ENCODE peak calls at places on chromosomes 2 and 18, in ten cellular contexts. V, W, E, H, M, F, U, I, A and D are unnamed samples.

GRCh38 chr2:238142382-238143205 is 4.1 kb downstream of the KLHL30 start:
- DNase-seq in V (no peak), E (no peak), I (no peak), A (no peak), H (peak; percentile 78), M (no peak), W (no peak), F (no peak), U (no peak), D (peak; percentile 25)

GRCh38 chr2:69192176-69192945 is 179.4 kb downstream of the ANTXR1 start:
- DNase-seq in A (peak; percentile 44), U (no peak), E (no peak), I (peak; percentile 43), M (no peak), H (no peak), W (no peak), V (no peak), F (no peak), D (no peak)

GRCh38 chr2:160254363-160254762 is 54.3 kb upstream of the ITGB6 start:
- DNase-seq in U (peak; percentile 91), I (no peak), V (no peak), M (no peak), F (no peak), E (no peak), W (no peak), A (no peak), H (no peak), D (no peak)

GRCh38 chr18:57427429-57428181 is 7.6 kb upstream of the ONECUT2 start:
- DNase-seq in E (no peak), F (no peak), U (no peak), M (no peak), I (no peak), W (no peak), V (no peak), H (no peak), A (no peak), D (no peak)

GRCh38 chr18:47286776-47287410 is 35.4 kb upstream of the SKOR2 start:
- DNase-seq in F (no peak), A (no peak), M (no peak), H (no peak), I (no peak), V (no peak), W (no peak), E (no peak), U (no peak), D (no peak)

GRCh38 chr2:27627963-27628766 is 647 bp downstream of the CCDC121 start:
- DNase-seq in I (peak; percentile 77), E (peak; percentile 98), F (no peak), M (no peak), H (peak; percentile 96), V (peak; percentile 61), A (peak; percentile 86), U (peak; percentile 95), W (peak; percentile 75), D (peak; percentile 88)

GRCh38 chr2:215269397-215270117 is 42.3 kb upstream of the ATIC start:
- DNase-seq in U (peak; percentile 87), V (peak; percentile 64), E (peak; percentile 45), A (peak; percentile 91), M (peak; percentile 71), H (peak; percentile 80), W (peak; percentile 90), F (peak; percentile 63), I (peak; percentile 74), D (peak; percentile 83)

GRCh38 chr2:168884990-168885389 is 5.2 kb downstream of the SPC25 start:
- DNase-seq in U (peak; percentile 19), V (no peak), I (no peak), W (no peak), H (peak; percentile 67), F (no peak), M (no peak), A (no peak), E (peak; percentile 14), D (peak; percentile 18)

GRCh38 chr2:106143495-106144215 is 50.4 kb downstream of the UXS1 start:
- DNase-seq in A (no peak), F (no peak), U (peak; percentile 16), H (peak; percentile 92), M (no peak), V (no peak), I (no peak), W (no peak), E (no peak), D (no peak)

GRCh38 chr18:64474751-64475150 is 325.9 kb upstream of the LINC00305 start:
- DNase-seq in M (no peak), F (no peak), V (no peak), W (no peak), A (no peak), H (no peak), U (no peak), E (no peak), I (no peak), D (no peak)

DNA sequence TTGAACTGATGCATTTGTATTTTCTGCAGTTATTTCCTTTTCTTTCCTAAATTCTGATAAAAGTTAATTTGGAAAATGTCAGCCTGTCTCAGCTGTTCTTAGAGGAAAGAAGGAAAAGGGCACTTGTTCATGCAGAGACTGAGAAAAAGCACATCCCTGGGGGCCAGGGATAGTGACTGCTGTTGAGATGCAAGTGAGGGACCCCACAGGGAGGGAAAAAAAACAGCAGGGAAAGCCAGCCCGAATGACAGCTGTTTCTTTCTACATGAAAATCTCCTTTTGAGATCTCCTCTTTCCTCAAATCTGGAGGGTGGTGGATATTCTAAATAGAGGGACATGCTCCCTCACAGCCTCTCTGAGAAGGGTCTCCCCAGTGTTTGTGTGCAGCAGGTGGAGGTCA is 14.0 kb upstream of the MTA3 start:
- DNase-seq in I (no peak), H (no peak), M (no peak), U (no peak), W (no peak), A (no peak), V (no peak), F (no peak), E (no peak), D (no peak)
- TF ChIP-seq CTCF in I (no peak), H (no peak), M (no peak), U (no peak), W (no peak), A (no peak), V (no peak), F (no peak), E (no peak), D (no peak)

GRCh38 chr18:77110936-77111335 is 21.6 kb downstream of the MBP start:
- DNase-seq in E (no peak), H (no peak), U (no peak), F (peak; percentile 45), I (no peak), W (no peak), V (no peak), A (no peak), M (no peak), D (no peak)

GRCh38 chr18:77108001-77108692 is 24.4 kb downstream of the MBP start:
- DNase-seq in I (peak; percentile 35), U (peak; percentile 82), V (peak; percentile 79), H (no peak), E (peak; percentile 63), F (peak; percentile 49), W (peak; percentile 90), A (peak; percentile 97), M (peak; percentile 74), D (peak; percentile 93)

GRCh38 chr18:77110400-77110799 is 22.2 kb downstream of the MBP start:
- DNase-seq in M (no peak), A (no peak), U (no peak), W (no peak), F (no peak), I (no peak), V (no peak), E (no peak), H (no peak), D (no peak)

GRCh38 chr18:77107218-77107815 is 25.3 kb downstream of the MBP start:
- DNase-seq in A (peak; percentile 45), F (peak; percentile 46), I (no peak), U (no peak), M (no peak), E (no peak), W (peak; percentile 53), H (no peak), V (no peak), D (no peak)

DNA sequence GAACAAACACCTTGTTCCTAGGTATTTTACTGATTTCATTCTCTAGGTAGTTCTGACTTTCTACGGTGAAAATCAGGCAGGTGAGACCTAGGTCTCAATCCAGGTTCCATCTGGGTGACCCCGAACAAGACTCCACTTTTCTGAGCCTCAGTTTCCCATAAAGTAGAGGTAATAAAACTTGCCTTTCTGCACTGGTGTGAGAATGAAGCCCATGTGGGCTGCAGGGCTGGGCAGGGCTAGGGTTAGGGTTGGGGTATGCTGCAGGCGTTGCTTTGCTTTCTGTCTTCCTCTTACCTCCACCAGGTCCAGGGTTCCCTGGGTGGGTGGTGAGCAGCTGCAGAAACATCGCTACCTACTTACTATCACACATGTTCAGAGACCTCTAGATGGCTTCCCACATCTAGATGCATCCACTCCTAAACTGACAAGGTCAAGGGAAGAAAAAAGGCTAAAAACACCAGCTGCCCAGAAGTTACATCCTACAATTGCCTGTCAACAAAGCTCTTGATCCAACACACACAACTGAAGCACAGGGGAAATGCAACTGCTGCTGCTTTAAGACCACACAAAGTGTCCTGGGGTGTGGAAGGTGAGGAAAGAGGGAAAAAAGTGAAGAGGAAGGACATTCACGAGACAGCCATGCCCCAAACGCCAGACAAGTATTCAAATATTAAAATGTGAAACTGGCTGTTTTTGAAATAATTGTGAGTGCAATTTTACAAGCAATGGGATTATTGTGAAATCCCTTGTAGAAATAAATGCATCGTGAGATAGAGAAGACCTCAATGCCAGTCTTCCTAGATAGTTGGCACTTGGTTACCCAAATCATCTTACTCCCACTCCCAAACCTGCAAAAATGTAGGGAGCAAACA is 23.5 kb downstream of the MBP start:
- DNase-seq in A (no peak), U (no peak), E (no peak), I (peak; percentile 46), W (no peak), H (no peak), M (no peak), F (peak; percentile 46), V (no peak), D (no peak)
- H3K4me3 ChIP-seq in A (no peak overlapping the region), U (no peak overlapping the region), E (no peak overlapping the region), I (no peak overlapping the region), W (no peak overlapping the region), H (no peak overlapping the region), M (no peak overlapping the region), F (no peak overlapping the region), V (peak overlapping the region; percentile 0), D (no peak overlapping the region)

DNA sequence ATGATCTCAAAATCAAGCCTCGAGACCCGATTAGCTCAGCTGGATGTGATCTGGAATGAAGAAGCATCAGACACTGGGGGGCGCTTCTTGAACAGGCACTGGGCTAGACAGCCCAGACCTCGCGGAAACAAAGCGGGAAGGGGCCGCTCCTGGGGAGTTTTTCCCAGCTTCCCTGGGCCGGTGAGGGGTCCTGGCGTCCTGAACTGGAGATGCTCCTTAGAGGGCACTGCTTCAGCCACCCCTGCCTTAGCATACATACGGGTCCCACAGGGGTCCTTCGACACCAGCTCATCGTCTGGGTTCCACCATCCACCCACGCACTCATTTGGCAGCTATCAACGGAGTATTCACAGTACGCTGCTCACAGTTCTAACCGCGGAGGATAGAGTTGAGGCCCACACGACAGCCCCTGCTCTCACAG is 146.7 kb downstream of the TSN start:
- DNase-seq in U (no peak), A (peak; percentile 6), F (no peak), V (no peak), I (no peak), H (no peak), W (peak; percentile 78), E (no peak), M (peak; percentile 22), D (no peak)
- TF ChIP-seq CTCF in U (no peak), A (peak; percentile 27), F (no peak), V (no peak), I (peak; percentile 11), H (no peak), W (peak; percentile 34), E (no peak), M (peak; percentile 15), D (no peak)

GRCh38 chr2:96205888-96206287 is 2.7 kb downstream of the STARD7 start:
- DNase-seq in M (no peak), E (no peak), F (no peak), I (no peak), H (peak; percentile 64), A (peak; percentile 40), U (peak; percentile 49), W (peak; percentile 46), V (no peak), D (peak; percentile 87)
- H3K4me3 ChIP-seq in M (no peak overlapping the region), E (no peak overlapping the region), F (no peak overlapping the region), I (peak overlapping the region; percentile 55), H (peak overlapping the region; percentile 12), A (peak overlapping the region; percentile 28), U (no peak overlapping the region), W (peak overlapping the region; percentile 9), V (peak overlapping the region; percentile 29), D (peak overlapping the region; percentile 24)